ENCODE peak calls at places on chromosomes 16 and 17, in seven cellular contexts. J, G, F, O, L, K and T are unnamed samples.

GRCh38 chr17:29933379-29933778 is 3.4 kb upstream of the SSH2 start:
- DNase-seq in J (peak; percentile 28), O (no peak), K (peak; percentile 52), G (no peak), F (no peak), L (no peak), T (no peak)

GRCh38 chr16:80684136-80684765 is 120.1 kb downstream of the CDYL2 start:
- DNase-seq in O (no peak), J (no peak), G (no peak), K (no peak), F (no peak), L (no peak), T (no peak)

GRCh38 chr17:6523809-6524355 is 32.5 kb downstream of the PITPNM3 start:
- DNase-seq in G (no peak), J (no peak), K (no peak), O (no peak), L (no peak), F (no peak), T (no peak)

GRCh38 chr17:63775420-63775819 is 1.4 kb downstream of the DDX42 start:
- DNase-seq in K (no peak), O (peak; percentile 20), F (no peak), L (no peak), J (no peak), G (no peak), T (no peak)

GRCh38 chr17:2215616-2216364 is 87.8 kb downstream of the SMG6 start:
- DNase-seq in G (no peak), L (no peak), F (no peak), O (peak; percentile 79), J (no peak), K (no peak), T (no peak)

GRCh38 chr16:66026211-66026610 is 340.3 kb upstream of the CDH5 start:
- DNase-seq in K (no peak), J (no peak), L (no peak), O (peak; percentile 61), F (peak; percentile 31), G (no peak), T (peak; percentile 57)

GRCh38 chr16:23562505-23562904 is 5.0 kb downstream of the UBFD1 start:
- DNase-seq in O (no peak), J (no peak), F (no peak), G (no peak), K (no peak), L (no peak), T (no peak)

GRCh38 chr16:68246671-68247070 is 1.5 kb downstream of the PLA2G15 start:
- DNase-seq in K (no peak), F (no peak), L (no peak), O (no peak), J (no peak), G (no peak), T (no peak)

GRCh38 chr17:18141210-18141803 is 32.8 kb downstream of the MYO15A start:
- DNase-seq in G (no peak), F (no peak), O (peak; percentile 72), K (peak; percentile 30), J (no peak), L (no peak), T (no peak)

GRCh38 chr17:37359682-37360188 is 16.1 kb upstream of the C17orf78 start:
- DNase-seq in O (no peak), F (no peak), L (no peak), J (no peak), G (no peak), K (no peak), T (no peak)

GRCh38 chr16:14098081-14098480 is 27.0 kb downstream of the MRTFB start:
- DNase-seq in L (no peak), F (no peak), O (no peak), G (no peak), K (no peak), J (no peak), T (no peak)
- TF ChIP-seq JUND in L (no peak), F (no peak), O (no peak), G (no peak), K (no peak), J (no peak), T (no peak)

GRCh38 chr16:72111653-72112451 is 18.2 kb downstream of the DHX38 start:
- DNase-seq in O (no peak), F (no peak), G (peak; percentile 51), J (no peak), L (no peak), K (no peak), T (no peak)

GRCh38 chr16:72112452-72112792 is 18.8 kb downstream of the DHX38 start:
- DNase-seq in J (no peak), K (no peak), F (no peak), L (no peak), O (no peak), G (no peak), T (no peak)

GRCh38 chr16:72109300-72109699 is 15.7 kb downstream of the DHX38 start:
- DNase-seq in G (no peak), O (no peak), L (no peak), F (no peak), K (no peak), J (no peak), T (no peak)

GRCh38 chr16:72109966-72110530 is 16.4 kb downstream of the DHX38 start:
- DNase-seq in F (no peak), G (no peak), O (no peak), J (no peak), L (no peak), K (no peak), T (no peak)

GRCh38 chr16:72110662-72111615 is 17.3 kb downstream of the DHX38 start:
- DNase-seq in O (no peak), J (no peak), K (no peak), F (no peak), L (no peak), G (no peak), T (no peak)
- TF ChIP-seq JUND in O (no peak), J (no peak), K (no peak), F (no peak), L (no peak), G (no peak), T (no peak)

GRCh38 chr17:78374631-78375274 is 3.7 kb upstream of the PGS1 start:
- DNase-seq in L (no peak), J (no peak), F (peak; percentile 62), O (no peak), K (no peak), G (no peak), T (no peak)
- TF ChIP-seq JUND in L (no peak), J (no peak), F (no peak), O (peak; percentile 51), K (no peak), G (no peak), T (no peak)

DNA sequence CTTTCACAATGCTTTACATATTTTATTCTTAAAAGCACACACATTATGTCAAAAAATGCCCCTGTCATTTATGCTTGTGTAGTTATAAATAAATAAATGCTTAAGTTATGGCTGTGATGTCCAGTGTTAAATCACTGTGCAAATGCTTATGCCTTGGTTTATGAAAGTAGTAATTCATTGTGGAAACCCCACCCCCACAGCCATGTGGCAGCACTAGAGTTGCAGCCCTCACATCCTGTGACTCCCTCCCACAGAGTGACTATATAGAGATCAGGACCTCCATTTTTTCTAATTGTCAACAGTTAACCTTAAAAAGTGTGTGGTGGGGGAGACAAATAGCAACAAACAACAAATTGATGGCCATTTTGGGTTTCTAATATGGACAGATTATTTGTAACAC is 2.4 kb downstream of the SKAP1 start:
- DNase-seq in K (no peak), J (no peak), F (no peak), L (no peak), O (no peak), G (peak; percentile 58), T (no peak)
- TF ChIP-seq JUND in K (no peak), J (no peak), F (no peak), L (no peak), O (no peak), G (no peak), T (no peak)

DNA sequence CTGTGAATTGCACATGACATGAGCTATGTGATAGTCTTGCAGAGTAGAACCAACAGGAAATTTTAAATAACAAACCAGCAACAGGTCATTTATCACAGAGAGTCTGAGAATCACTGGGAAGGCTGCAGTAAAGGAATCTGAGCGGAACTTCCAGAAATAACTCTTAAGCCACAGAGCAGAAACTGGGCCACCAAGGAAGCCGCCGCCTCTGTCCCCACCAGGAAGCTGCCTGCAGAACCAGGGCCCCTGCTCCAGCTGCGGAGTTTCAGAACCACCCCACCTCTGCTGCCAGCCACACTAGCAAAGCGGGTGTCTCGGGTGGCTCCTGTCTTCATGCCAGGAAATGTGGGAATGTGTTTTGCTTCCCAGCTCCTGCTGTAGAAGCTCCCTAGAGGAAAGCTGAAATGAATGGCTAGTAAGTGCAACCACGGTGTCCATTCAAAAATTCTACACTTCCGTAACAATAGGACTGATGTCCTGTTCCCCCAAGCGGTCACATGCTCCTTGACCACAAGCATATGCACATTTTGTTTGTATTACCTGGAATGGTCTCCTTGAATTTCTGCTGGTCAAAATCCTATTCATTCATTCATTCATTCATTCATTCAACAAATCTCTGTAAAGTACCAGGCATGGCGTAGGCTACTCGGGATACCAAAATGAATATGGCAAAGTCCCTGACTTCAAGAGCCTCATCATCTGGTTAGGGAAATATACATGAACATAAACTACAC is 7.7 kb upstream of the ITPRIPL2 start:
- DNase-seq in G (no peak), L (no peak), K (no peak), F (no peak), J (no peak), O (no peak), T (no peak)
- TF ChIP-seq JUND in G (no peak), L (no peak), K (no peak), F (no peak), J (no peak), O (no peak), T (no peak)

GRCh38 chr17:82489117-82489516 is 30.4 kb upstream of the FOXK2 start:
- DNase-seq in O (no peak), K (no peak), F (no peak), L (no peak), J (no peak), G (no peak), T (no peak)
- TF ChIP-seq JUND in O (no peak), K (no peak), F (no peak), L (no peak), J (no peak), G (no peak), T (no peak)

DNA sequence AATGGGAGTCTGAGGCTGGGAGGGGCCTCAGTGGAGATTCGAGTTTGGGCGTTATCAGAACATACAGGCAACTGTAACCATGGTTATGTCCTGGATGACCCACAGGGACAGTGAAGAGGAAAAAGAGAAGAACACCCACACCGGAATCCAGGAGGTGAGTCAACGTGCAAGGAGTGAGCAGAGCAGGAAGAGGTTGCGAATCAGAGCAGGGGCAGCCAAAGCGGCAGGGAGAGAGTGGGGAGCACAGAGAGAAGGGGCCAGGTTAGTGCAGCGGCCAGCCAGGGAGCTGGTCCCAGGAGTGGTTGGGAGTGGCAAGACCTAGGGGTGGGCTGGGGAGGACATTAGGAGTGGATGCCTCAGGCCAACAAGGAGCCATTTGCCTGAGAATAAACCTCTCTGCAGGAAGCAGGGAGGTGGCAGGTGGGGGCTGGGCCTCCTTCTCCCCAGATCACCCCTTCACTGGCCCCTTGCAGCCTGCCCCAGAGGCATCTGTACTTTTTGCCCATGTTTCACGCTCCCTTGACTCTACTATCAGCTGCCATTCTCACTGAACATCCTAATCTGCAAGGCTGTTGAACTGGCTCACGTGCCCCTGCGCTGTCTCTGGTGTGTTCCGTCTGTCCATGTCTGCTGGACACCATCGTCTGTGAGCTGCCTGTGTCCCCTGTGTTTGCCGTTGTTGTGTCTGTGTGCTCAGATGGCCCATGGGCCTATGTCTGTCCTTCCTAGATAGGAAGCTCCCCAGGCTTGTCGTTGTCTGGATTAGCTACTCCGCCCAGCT is 5.1 kb downstream of the KRT13 start:
- DNase-seq in G (peak; percentile 84), O (no peak), F (no peak), K (no peak), L (no peak), J (peak; percentile 77), T (no peak)
- TF ChIP-seq JUND in G (peak; percentile 62), O (no peak), F (no peak), K (no peak), L (no peak), J (no peak), T (no peak)